ENCODE peak calls at places on chromosomes 13 and 19, in ten cellular contexts. X is AG09319, M is HFFc6, H is heart right ventricle, V is neural progenitor cell, Z is RWPE2, G is psoas muscle, F is A549, J is activated B cell treated with CpG ODN at 0.5 μM for 24 hours, O is lower leg skin. P is an unnamed sample.

GRCh38 chr13:27395007-27395510 is 29.4 kb upstream of the GTF3A start:
- DNase-seq in M (no peak), G (no peak), J (no peak), O (no peak), Z (no peak), H (no peak), V (peak), X (no peak), F (no peak), P (no peak)

GRCh38 chr19:50835103-50835784 is 1.9 kb upstream of the KLK15 start:
- DNase-seq in J (no peak), G (no peak), M (no peak), O (no peak), H (no peak), F (peak), Z (no peak), V (no peak), X (no peak), P (no peak)

GRCh38 chr19:2327773-2328400 is 499 bp downstream of the LSM7 start:
- DNase-seq in V (peak), Z (no peak), H (peak), O (peak), M (peak), G (no peak), J (no peak), X (peak), F (no peak), P (no peak)

GRCh38 chr19:48868196-48868886 is at the start of gene PLEKHA4:
- DNase-seq in Z (no peak), J (no peak), G (peak), F (no peak), M (no peak), X (no peak), H (peak), O (no peak), V (peak), P (no peak)

GRCh38 chr13:48161530-48162179 is 66.8 kb upstream of the MED4 start:
- DNase-seq in X (no peak), O (peak), J (no peak), M (no peak), G (peak), V (no peak), H (peak), Z (no peak), F (no peak), P (no peak)

GRCh38 chr19:3852614-3853254 is 16.1 kb downstream of the ZFR2 start:
- DNase-seq in V (no peak), M (peak), Z (no peak), G (no peak), F (peak), H (no peak), O (no peak), X (peak), J (no peak), P (no peak)

GRCh38 chr19:6744381-6745288 is 5.2 kb downstream of the TRIP10 start:
- DNase-seq in H (peak), Z (peak), F (peak), V (peak), M (peak), G (peak), J (no peak), O (peak), X (peak), P (no peak)

GRCh38 chr13:44050450-44051063 is 170.9 kb downstream of the LACC1 start:
- DNase-seq in Z (no peak), J (no peak), M (no peak), F (no peak), V (no peak), O (no peak), H (no peak), G (no peak), X (peak), P (no peak)

GRCh38 chr19:14479985-14480694 is 5.0 kb upstream of the PTGER1 start:
- DNase-seq in G (peak), X (no peak), H (peak), Z (peak), V (peak), J (peak), O (no peak), M (no peak), F (peak), P (no peak)

GRCh38 chr13:21696865-21697448 is 26.1 kb downstream of the FGF9 start:
- DNase-seq in M (no peak), O (no peak), H (no peak), F (no peak), J (no peak), V (no peak), X (no peak), Z (no peak), G (no peak), P (no peak)

GRCh38 chr13:112818698-112819045 is 128.8 kb downstream of the ATP11A start:
- DNase-seq in V (no peak), H (no peak), G (no peak), J (no peak), F (no peak), X (no peak), Z (no peak), O (no peak), M (no peak), P (no peak)

GRCh38 chr19:37907735-37908066 is 693 bp downstream of the SIPA1L3 start:
- DNase-seq in Z (no peak), J (no peak), H (no peak), O (no peak), G (no peak), M (no peak), V (no peak), X (no peak), F (no peak), P (no peak)

GRCh38 chr19:58218899-58219298 is 9.8 kb upstream of the ZNF544 start:
- DNase-seq in G (no peak), J (no peak), X (no peak), O (no peak), V (peak), F (no peak), Z (no peak), H (no peak), M (no peak), P (no peak)

GRCh38 chr13:20301391-20302071 is 69.4 kb upstream of the GJB6 start:
- DNase-seq in M (no peak), V (peak), Z (no peak), F (no peak), H (peak), X (no peak), J (no peak), G (peak), O (no peak), P (no peak)

GRCh38 chr19:53553865-53554791 is 16.2 kb downstream of the ZNF331 start:
- DNase-seq in J (peak), O (peak), F (no peak), V (no peak), H (peak), Z (peak), G (peak), M (peak), X (peak), P (peak)

GRCh38 chr13:44015133-44015532 is 135.4 kb downstream of the LACC1 start:
- DNase-seq in O (no peak), V (no peak), X (no peak), G (no peak), Z (no peak), H (no peak), F (no peak), J (no peak), M (no peak), P (no peak)

GRCh38 chr19:13832096-13832495 is 36.9 kb downstream of the ZSWIM4 start:
- DNase-seq in F (no peak), G (no peak), J (no peak), O (no peak), H (no peak), V (no peak), Z (no peak), X (no peak), M (no peak), P (no peak)

GRCh38 chr19:873084-874019 is 13.9 kb downstream of the CFD start:
- DNase-seq in V (peak), M (peak), O (no peak), J (no peak), F (no peak), H (no peak), G (no peak), X (peak), Z (no peak), P (no peak)

GRCh38 chr13:113138792-113139551 is 16.4 kb downstream of the F10 start:
- DNase-seq in G (no peak), X (no peak), Z (no peak), J (peak), F (no peak), V (no peak), H (no peak), M (no peak), O (no peak), P (no peak)

GRCh38 chr19:604355-604754 is 14.7 kb downstream of the HCN2 start:
- DNase-seq in O (no peak), H (no peak), F (no peak), M (no peak), Z (no peak), X (no peak), G (no peak), V (no peak), J (no peak), P (no peak)

GRCh38 chr19:2815923-2816322 is 3.7 kb upstream of the ZNF554 start:
- DNase-seq in F (no peak), Z (no peak), O (no peak), X (no peak), V (no peak), M (no peak), J (no peak), H (no peak), G (no peak), P (no peak)

GRCh38 chr13:28117689-28118377 is 17.5 kb upstream of the FLT3 start:
- DNase-seq in F (no peak), M (no peak), X (no peak), J (no peak), H (peak), V (no peak), O (no peak), Z (no peak), G (no peak), P (no peak)

GRCh38 chr13:80755925-80756324 is 415.0 kb upstream of the SPRY2 start:
- DNase-seq in X (no peak), O (no peak), Z (no peak), V (no peak), H (no peak), J (no peak), G (no peak), F (no peak), M (no peak), P (no peak)

GRCh38 chr19:39692166-39692565 is 12.1 kb upstream of the LGALS14 start:
- DNase-seq in V (no peak), M (no peak), G (no peak), O (no peak), Z (no peak), H (no peak), F (no peak), J (no peak), X (no peak), P (no peak)

GRCh38 chr19:18253130-18253529 is 21.1 kb downstream of the IQCN start:
- DNase-seq in F (no peak), G (no peak), J (no peak), Z (no peak), X (no peak), O (no peak), M (no peak), V (no peak), H (no peak), P (no peak)

GRCh38 chr19:18253716-18254115 is 20.5 kb downstream of the IQCN start:
- DNase-seq in Z (no peak), G (no peak), V (no peak), J (no peak), H (no peak), X (no peak), O (peak), F (no peak), M (no peak), P (no peak)

GRCh38 chr19:18257503-18258470 is 16.5 kb downstream of the IQCN start:
- DNase-seq in Z (no peak), J (no peak), H (no peak), G (no peak), F (no peak), O (no peak), V (no peak), X (no peak), M (no peak), P (no peak)

GRCh38 chr19:18252370-18252717 is 21.9 kb downstream of the IQCN start:
- DNase-seq in M (no peak), G (no peak), X (no peak), V (no peak), F (no peak), Z (no peak), H (no peak), J (no peak), O (no peak), P (no peak)

GRCh38 chr19:18254546-18255500 is 19.4 kb downstream of the IQCN start:
- DNase-seq in J (peak), O (no peak), G (no peak), Z (no peak), V (no peak), H (no peak), F (no peak), X (no peak), M (no peak), P (no peak)
- TF ChIP-seq CTCF in J (no peak), O (no peak), G (no peak), Z (no peak), V (peak), H (no peak), F (no peak), X (no peak), M (peak), P (no peak)

DNA sequence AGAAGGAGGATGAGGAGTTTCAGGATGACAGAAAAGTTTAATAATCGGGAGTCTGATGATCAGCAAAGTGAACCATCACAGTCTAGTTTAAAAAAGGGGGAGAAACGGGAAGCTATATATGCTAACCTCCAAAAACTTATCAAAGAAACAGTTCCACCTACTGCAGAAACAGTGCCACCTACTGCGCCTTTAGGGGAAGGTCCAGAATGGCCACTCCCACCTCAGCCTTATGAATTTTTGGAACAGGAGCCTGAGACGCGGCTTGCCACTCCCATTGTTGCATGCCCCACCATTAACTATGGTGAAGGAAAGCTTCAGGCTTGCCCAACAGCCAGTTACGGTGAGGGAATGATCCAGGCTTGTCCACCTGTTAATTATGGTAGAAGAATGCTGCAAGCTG is 929.0 kb downstream of the SLITRK6 start:
- DNase-seq in H (no peak), M (peak), F (no peak), J (no peak), X (no peak), V (no peak), G (no peak), Z (no peak), O (no peak), P (no peak)
- TF ChIP-seq CTCF in H (no peak), M (peak), F (no peak), J (no peak), X (no peak), V (peak), G (no peak), Z (no peak), O (no peak), P (no peak)

GRCh38 chr13:85970727-85971126 is 171.5 kb upstream of the SLITRK6 start:
- DNase-seq in O (no peak), M (no peak), J (no peak), G (no peak), X (no peak), Z (no peak), F (no peak), V (no peak), H (no peak), P (no peak)
- TF ChIP-seq CTCF in O (no peak), M (no peak), J (no peak), G (no peak), X (no peak), Z (peak), F (peak), V (peak), H (no peak), P (no peak)

GRCh38 chr19:5395996-5396939 is 55.7 kb upstream of the PTPRS start:
- DNase-seq in Z (no peak), H (no peak), O (no peak), J (no peak), X (no peak), M (no peak), V (peak), F (no peak), G (no peak), P (no peak)
- TF ChIP-seq CTCF in Z (no peak), H (no peak), O (no peak), J (no peak), X (no peak), M (no peak), V (no peak), F (no peak), G (no peak), P (no peak)

GRCh38 chr19:41439441-41440222 is at the start of gene DMAC2:
- DNase-seq in H (peak), J (peak), O (peak), V (peak), Z (peak), M (peak), F (peak), G (peak), X (peak), P (peak)
- TF ChIP-seq CTCF in H (peak), J (no peak), O (no peak), V (peak), Z (peak), M (peak), F (peak), G (peak), X (peak), P (no peak)

GRCh38 chr19:16308081-16308480 is 16.5 kb upstream of the KLF2 start:
- DNase-seq in O (no peak), V (no peak), X (no peak), H (no peak), M (no peak), G (no peak), Z (no peak), F (no peak), J (no peak), P (no peak)

GRCh38 chr19:16303755-16304154 is 20.9 kb upstream of the KLF2 start:
- DNase-seq in O (no peak), F (no peak), X (no peak), H (no peak), Z (no peak), J (no peak), G (no peak), V (no peak), M (no peak), P (no peak)

GRCh38 chr19:16309653-16310052 is 15.0 kb upstream of the KLF2 start:
- DNase-seq in G (no peak), X (no peak), V (no peak), J (no peak), F (no peak), H (no peak), M (no peak), Z (no peak), O (no peak), P (no peak)

GRCh38 chr19:16301999-16302694 is 22.5 kb upstream of the KLF2 start:
- DNase-seq in H (no peak), J (peak), Z (no peak), G (peak), X (no peak), V (no peak), F (peak), M (peak), O (no peak), P (no peak)

DNA sequence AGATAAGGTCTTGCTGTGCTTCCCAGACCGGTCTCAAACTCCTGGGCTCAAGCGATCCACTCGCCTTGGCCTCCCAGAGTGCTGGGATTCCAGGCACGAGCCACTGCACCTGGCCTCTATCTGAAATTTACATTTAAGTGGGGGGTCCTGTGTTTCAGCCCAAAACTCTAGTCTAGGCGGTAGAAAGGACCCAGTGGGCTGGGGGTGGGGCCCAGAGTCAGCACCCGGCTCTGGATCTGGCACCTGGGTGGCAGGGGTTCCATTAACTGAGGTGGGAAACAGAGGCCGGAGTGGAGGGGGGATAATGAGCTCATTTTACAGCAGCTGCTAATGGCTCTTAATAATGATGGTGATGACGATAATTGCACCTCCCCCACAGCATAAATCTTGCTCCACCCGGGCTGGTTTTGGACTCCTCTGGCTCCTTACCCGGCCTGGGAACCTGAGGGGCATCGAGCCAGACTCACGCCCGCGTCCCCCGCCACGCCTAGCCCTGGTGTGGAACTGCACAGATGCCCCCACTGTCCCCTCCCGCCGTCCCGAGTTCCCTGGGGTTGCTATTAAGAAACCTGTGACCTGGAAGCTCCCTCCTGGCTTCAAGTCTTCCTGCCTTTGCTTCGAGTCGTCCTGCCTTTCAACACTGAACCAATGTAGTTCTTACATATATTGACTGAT is 17.8 kb upstream of the KLF2 start:
- DNase-seq in Z (no peak), J (no peak), H (no peak), X (no peak), F (no peak), V (no peak), M (no peak), O (no peak), G (no peak), P (no peak)
- TF ChIP-seq CTCF in Z (no peak), J (no peak), H (no peak), X (no peak), F (no peak), V (no peak), M (no peak), O (no peak), G (no peak), P (no peak)

DNA sequence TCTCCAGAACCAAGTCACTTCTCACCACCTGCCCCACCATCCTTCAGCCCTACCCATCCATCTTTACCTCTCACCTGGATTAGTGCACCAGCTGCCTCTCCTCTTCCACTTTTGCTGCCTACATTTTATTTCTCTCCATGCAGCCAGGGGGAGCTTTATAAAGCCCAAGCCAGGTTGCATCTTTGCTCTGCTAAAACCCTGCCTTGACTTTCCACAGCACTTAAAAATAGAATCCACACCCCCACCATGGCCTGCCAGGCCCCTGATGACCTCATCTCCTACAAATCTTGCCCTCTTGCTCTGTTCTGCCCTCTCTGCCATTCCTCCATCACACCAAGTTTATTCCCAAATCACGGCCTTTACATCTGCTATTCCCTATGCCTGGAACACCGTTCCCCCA is 1.8 kb downstream of the HOOK2 start:
- DNase-seq in X (no peak), V (no peak), J (no peak), M (no peak), Z (no peak), H (no peak), O (no peak), F (no peak), G (no peak), P (no peak)
- TF ChIP-seq CTCF in X (peak), V (peak), J (no peak), M (peak), Z (peak), H (peak), O (no peak), F (no peak), G (peak), P (no peak)

DNA sequence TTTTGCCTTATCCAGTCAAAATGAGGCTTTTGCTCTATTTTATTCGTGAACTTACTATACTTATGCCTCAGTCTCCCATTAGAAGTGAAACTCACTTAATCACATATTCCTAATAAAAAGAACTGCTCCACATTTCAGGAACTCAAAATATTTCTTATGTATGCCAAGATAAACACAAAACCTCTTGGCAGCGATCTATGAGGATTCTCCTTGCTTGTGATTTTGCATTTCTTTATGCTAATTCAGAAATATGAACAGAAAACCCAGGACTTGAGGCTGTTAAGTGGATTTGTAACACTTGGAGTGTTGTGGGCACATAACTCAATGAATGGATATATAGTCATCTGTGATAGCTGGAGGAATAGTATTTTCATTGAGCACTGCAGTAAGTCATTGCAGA is 5.5 kb upstream of the KATNAL1 start:
- DNase-seq in F (no peak), O (no peak), V (no peak), G (no peak), M (no peak), H (no peak), X (no peak), Z (no peak), J (no peak), P (no peak)
- TF ChIP-seq CTCF in F (no peak), O (no peak), V (no peak), G (no peak), M (no peak), H (no peak), X (no peak), Z (no peak), J (no peak), P (no peak)

P was measured in omental fat pad.